ENCODE peak calls at places on chromosomes 11 and 22, in four cellular contexts. One of them, this sample, is unnamed.

GRCh38 chr11:127656266-127656879 is 655.8 kb upstream of the KIRREL3 start:
- DNase-seq in NB4: no peak
- DNase-seq in fibroblast of mammary gland: no peak
- DNase-seq in brain microvascular endothelial cell: no peak
- DNase-seq in this sample: no peak

GRCh38 chr11:35148163-35148562 is 9.2 kb downstream of the CD44 start:
- DNase-seq in brain microvascular endothelial cell: no peak
- DNase-seq in fibroblast of mammary gland: no peak
- DNase-seq in NB4: no peak
- DNase-seq in this sample: no peak

GRCh38 chr11:62505112-62505783 is 41.4 kb downstream of the AHNAK start:
- DNase-seq in fibroblast of mammary gland: no peak
- DNase-seq in brain microvascular endothelial cell: peak; percentile 16
- DNase-seq in NB4: peak; percentile 31
- DNase-seq in this sample: no peak

GRCh38 chr22:48104786-48105185 is 1342.3 kb downstream of the TBC1D22A start:
- DNase-seq in brain microvascular endothelial cell: no peak
- DNase-seq in NB4: no peak
- DNase-seq in fibroblast of mammary gland: no peak
- DNase-seq in this sample: no peak

GRCh38 chr22:19178065-19178658 is 374 bp downstream of the SLC25A1 start:
- DNase-seq in fibroblast of mammary gland: peak; percentile 11
- DNase-seq in brain microvascular endothelial cell: no peak
- DNase-seq in NB4: peak; percentile 66
- DNase-seq in this sample: no peak

GRCh38 chr11:62005231-62005661 is 37.8 kb upstream of the FTH1 start:
- DNase-seq in brain microvascular endothelial cell: no peak
- DNase-seq in fibroblast of mammary gland: no peak
- DNase-seq in NB4: no peak
- DNase-seq in this sample: peak; percentile 26

GRCh38 chr11:116232364-116232801 is 540.4 kb downstream of the BUD13 start:
- DNase-seq in fibroblast of mammary gland: no peak
- DNase-seq in NB4: no peak
- DNase-seq in brain microvascular endothelial cell: no peak
- DNase-seq in this sample: no peak

GRCh38 chr11:8363924-8364323 is 100.2 kb upstream of the LMO1 start:
- DNase-seq in brain microvascular endothelial cell: no peak
- DNase-seq in fibroblast of mammary gland: peak; percentile 67
- DNase-seq in NB4: peak; percentile 14
- DNase-seq in this sample: peak; percentile 24

GRCh38 chr11:126754850-126755426 is 245.6 kb downstream of the KIRREL3 start:
- DNase-seq in fibroblast of mammary gland: no peak
- DNase-seq in NB4: no peak
- DNase-seq in brain microvascular endothelial cell: no peak
- DNase-seq in this sample: no peak

GRCh38 chr11:38791346-38791961 is 2193.4 kb upstream of the RAG2 start:
- DNase-seq in brain microvascular endothelial cell: peak; percentile 66
- DNase-seq in NB4: peak; percentile 71
- DNase-seq in fibroblast of mammary gland: peak; percentile 55
- DNase-seq in this sample: no peak

GRCh38 chr11:13674799-13675509 is 6.5 kb downstream of the FAR1 start:
- DNase-seq in NB4: peak; percentile 88
- DNase-seq in fibroblast of mammary gland: peak; percentile 34
- DNase-seq in brain microvascular endothelial cell: no peak
- DNase-seq in this sample: no peak
- H3K4me3 ChIP-seq in NB4: peak overlapping the region; percentile 30
- H3K4me3 ChIP-seq in fibroblast of mammary gland: no peak overlapping the region
- H3K4me3 ChIP-seq in brain microvascular endothelial cell: no peak overlapping the region
- H3K4me3 ChIP-seq in this sample: no peak overlapping the region

DNA sequence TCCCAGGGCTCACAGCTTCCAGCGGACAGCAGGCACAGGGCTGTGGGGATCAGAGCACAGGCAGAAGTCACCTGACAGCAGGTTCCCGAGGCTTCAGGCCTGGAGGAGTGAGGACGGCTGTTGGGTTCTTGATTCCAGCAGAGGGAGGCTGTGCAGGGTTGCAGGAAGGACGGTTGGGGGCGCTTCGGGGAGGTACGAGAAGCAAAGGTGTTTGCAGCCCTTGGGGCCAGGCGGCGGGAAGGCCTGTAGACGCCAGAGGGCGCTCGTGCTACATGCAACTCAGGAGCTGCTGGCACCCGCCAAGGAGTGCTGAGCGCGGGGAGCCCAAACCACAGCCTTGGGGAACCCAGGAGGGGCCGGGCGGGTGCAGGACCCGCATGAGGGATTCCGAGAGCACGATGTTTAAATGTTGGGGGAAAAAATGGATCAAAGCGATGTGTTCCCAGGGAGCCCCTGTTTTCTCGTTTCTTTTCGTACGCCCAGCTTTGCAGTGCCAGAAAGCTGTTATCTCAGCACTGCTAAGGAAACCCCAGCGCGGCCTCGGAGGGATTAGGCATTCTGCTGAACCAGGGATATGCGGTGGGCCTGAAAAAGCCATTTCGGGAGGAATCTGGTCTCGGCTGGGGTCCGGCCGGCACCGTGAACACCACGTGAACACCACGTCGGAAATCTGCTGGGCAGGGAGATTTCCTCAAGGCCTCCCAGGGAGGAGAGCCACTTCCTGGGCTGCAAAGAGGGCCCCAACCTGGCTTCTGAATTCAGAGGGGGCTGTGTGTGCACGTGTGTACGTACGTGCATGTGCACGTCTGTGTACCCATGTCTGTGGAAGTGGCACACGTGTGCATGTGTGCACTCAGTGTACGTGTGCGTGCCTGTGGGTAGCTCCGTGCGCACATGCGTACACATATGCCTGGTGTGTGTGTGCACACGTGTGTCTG is 88.2 kb downstream of the KCNQ1 start:
- DNase-seq in fibroblast of mammary gland: peak; percentile 81
- DNase-seq in brain microvascular endothelial cell: peak; percentile 84
- DNase-seq in NB4: peak; percentile 94
- DNase-seq in this sample: peak; percentile 89
- TF ChIP-seq CTCF in fibroblast of mammary gland: peak; percentile 92
- TF ChIP-seq CTCF in brain microvascular endothelial cell: peak; percentile 100
- TF ChIP-seq CTCF in NB4: peak; percentile 95
- TF ChIP-seq CTCF in this sample: peak; percentile 97

GRCh38 chr11:41536001-41536568 is 76.6 kb upstream of the LRRC4C start:
- DNase-seq in fibroblast of mammary gland: no peak
- DNase-seq in NB4: no peak
- DNase-seq in brain microvascular endothelial cell: no peak
- DNase-seq in this sample: no peak

GRCh38 chr11:41532413-41532812 is 73.0 kb upstream of the LRRC4C start:
- DNase-seq in fibroblast of mammary gland: no peak
- DNase-seq in brain microvascular endothelial cell: no peak
- DNase-seq in NB4: no peak
- DNase-seq in this sample: no peak

GRCh38 chr11:41534861-41535260 is 75.4 kb upstream of the LRRC4C start:
- DNase-seq in fibroblast of mammary gland: no peak
- DNase-seq in NB4: no peak
- DNase-seq in brain microvascular endothelial cell: no peak
- DNase-seq in this sample: no peak

DNA sequence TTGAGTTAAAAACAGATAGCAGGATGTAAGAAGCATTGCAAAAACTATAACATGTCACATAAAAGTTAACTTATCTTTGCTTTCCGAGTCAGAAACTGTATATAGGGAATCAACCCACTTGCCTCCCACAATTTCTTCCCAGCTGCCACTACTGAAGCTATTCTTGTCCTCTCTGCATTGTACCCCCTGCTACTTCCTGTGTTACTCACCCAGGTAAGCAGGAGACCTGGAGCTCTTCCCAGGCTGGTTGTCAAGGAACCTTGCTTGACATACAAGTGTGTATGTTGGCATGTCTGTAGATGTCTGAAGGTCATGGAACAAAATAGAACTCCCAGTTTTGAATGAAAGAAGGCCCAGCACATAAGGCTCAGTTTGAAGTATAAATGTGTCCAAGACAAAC is 74.3 kb upstream of the LRRC4C start:
- DNase-seq in fibroblast of mammary gland: no peak
- DNase-seq in NB4: no peak
- DNase-seq in brain microvascular endothelial cell: no peak
- DNase-seq in this sample: no peak
- H3K4me3 ChIP-seq in fibroblast of mammary gland: no peak overlapping the region
- H3K4me3 ChIP-seq in NB4: no peak overlapping the region
- H3K4me3 ChIP-seq in brain microvascular endothelial cell: no peak overlapping the region
- H3K4me3 ChIP-seq in this sample: no peak overlapping the region

DNA sequence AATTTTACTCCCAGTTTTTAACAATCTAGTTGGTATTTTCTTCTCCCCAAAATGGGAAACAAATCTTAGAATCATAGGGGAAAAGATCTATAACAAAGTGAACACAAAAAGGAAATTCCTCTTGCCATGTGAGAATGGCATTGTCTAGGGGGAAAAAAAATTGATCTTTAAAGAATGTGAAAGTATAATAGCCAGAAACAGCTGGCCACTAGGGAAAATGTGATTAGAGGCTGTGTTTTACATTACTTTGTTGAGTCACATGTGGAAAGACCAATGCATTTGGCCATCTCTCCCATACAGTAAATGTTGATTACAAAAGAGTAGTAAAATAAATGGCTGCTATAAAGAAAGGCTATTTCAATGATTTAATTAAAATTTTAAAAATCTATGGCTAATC is 30.7 kb downstream of the CHEK2 start:
- DNase-seq in brain microvascular endothelial cell: peak; percentile 24
- DNase-seq in fibroblast of mammary gland: peak; percentile 60
- DNase-seq in NB4: no peak
- DNase-seq in this sample: no peak
- TF ChIP-seq CTCF in brain microvascular endothelial cell: no peak
- TF ChIP-seq CTCF in fibroblast of mammary gland: no peak
- TF ChIP-seq CTCF in NB4: no peak
- TF ChIP-seq CTCF in this sample: no peak

GRCh38 chr22:35303029-35303624 is 3.4 kb downstream of the TOM1 start:
- DNase-seq in fibroblast of mammary gland: no peak
- DNase-seq in NB4: no peak
- DNase-seq in brain microvascular endothelial cell: peak; percentile 42
- DNase-seq in this sample: no peak

GRCh38 chr22:35305525-35306070 is 5.9 kb downstream of the TOM1 start:
- DNase-seq in NB4: no peak
- DNase-seq in brain microvascular endothelial cell: no peak
- DNase-seq in fibroblast of mammary gland: no peak
- DNase-seq in this sample: no peak

GRCh38 chr22:35299717-35300497 is at the start of gene TOM1:
- DNase-seq in fibroblast of mammary gland: peak; percentile 99
- DNase-seq in NB4: peak; percentile 98
- DNase-seq in brain microvascular endothelial cell: peak; percentile 99
- DNase-seq in this sample: peak; percentile 92

GRCh38 chr22:35299217-35299716 is 427 bp upstream of the TOM1 start:
- DNase-seq in brain microvascular endothelial cell: no peak
- DNase-seq in fibroblast of mammary gland: peak; percentile 28
- DNase-seq in NB4: no peak
- DNase-seq in this sample: no peak

DNA sequence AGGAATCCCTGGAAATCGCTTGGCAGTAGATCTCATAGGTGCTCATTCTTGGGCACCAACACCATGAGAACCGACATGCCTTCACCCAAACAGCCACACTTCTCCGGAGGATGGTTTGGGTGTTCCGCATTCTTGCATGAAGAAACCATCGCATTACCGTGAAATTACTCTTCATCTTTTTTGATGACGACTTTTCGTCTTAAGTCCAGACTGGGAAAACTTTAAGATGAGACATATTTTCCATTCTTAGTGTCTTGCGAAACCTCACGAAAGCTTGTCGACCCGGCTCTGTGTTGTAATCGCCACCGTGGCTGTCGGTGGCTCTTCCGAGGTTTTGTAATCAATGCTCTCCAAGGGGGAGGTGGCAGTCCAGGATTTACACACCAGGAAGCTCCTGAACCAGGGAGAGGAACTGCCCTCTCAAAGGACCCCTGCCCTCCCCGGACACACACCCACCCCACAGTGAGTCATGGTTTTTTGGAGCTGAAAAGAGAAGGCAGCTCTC is 1.7 kb downstream of the TOM1 start:
- DNase-seq in brain microvascular endothelial cell: peak; percentile 91
- DNase-seq in NB4: peak; percentile 96
- DNase-seq in fibroblast of mammary gland: peak; percentile 99
- DNase-seq in this sample: no peak
- H3K4me3 ChIP-seq in brain microvascular endothelial cell: peak overlapping the region; percentile 26
- H3K4me3 ChIP-seq in NB4: peak overlapping the region; percentile 70
- H3K4me3 ChIP-seq in fibroblast of mammary gland: peak overlapping the region; percentile 84
- H3K4me3 ChIP-seq in this sample: peak overlapping the region; percentile 85

GRCh38 chr11:75775056-75775455 is 6.5 kb downstream of the DGAT2 start:
- DNase-seq in brain microvascular endothelial cell: no peak
- DNase-seq in fibroblast of mammary gland: no peak
- DNase-seq in NB4: no peak
- DNase-seq in this sample: no peak
- TF ChIP-seq CTCF in brain microvascular endothelial cell: no peak
- TF ChIP-seq CTCF in fibroblast of mammary gland: no peak
- TF ChIP-seq CTCF in NB4: no peak
- TF ChIP-seq CTCF in this sample: no peak

GRCh38 chr11:109853156-109853776 is 239.9 kb upstream of the ZC3H12C start:
- DNase-seq in fibroblast of mammary gland: peak; percentile 87
- DNase-seq in brain microvascular endothelial cell: peak; percentile 79
- DNase-seq in NB4: peak; percentile 66
- DNase-seq in this sample: no peak

GRCh38 chr11:109851780-109852390 is 241.3 kb upstream of the ZC3H12C start:
- DNase-seq in fibroblast of mammary gland: peak; percentile 36
- DNase-seq in brain microvascular endothelial cell: no peak
- DNase-seq in NB4: no peak
- DNase-seq in this sample: no peak

GRCh38 chr11:109857637-109858036 is 235.6 kb upstream of the ZC3H12C start:
- DNase-seq in fibroblast of mammary gland: no peak
- DNase-seq in NB4: no peak
- DNase-seq in brain microvascular endothelial cell: no peak
- DNase-seq in this sample: no peak

GRCh38 chr11:109856958-109857357 is 236.2 kb upstream of the ZC3H12C start:
- DNase-seq in NB4: no peak
- DNase-seq in brain microvascular endothelial cell: peak; percentile 7
- DNase-seq in fibroblast of mammary gland: peak; percentile 26
- DNase-seq in this sample: no peak

DNA sequence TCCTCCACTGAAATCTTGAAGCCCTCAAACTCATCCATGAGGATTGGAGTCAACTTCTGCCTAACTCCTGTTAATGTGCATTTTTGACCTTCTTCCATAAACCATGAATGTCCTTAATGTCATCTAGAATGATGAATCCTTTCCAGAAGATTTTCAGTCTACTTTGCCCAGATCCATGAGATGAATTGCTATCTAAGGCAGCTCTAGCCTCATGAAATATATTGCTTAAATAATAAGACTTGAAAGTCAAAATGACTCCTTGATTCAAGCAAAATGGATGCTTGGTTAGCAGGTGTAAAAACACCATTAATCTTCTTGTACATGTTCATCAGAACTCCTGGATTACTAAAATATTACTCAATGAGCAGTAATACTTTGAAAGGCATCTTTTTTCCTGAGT is 238.5 kb upstream of the ZC3H12C start:
- DNase-seq in NB4: no peak
- DNase-seq in brain microvascular endothelial cell: no peak
- DNase-seq in fibroblast of mammary gland: no peak
- DNase-seq in this sample: no peak
- H3K4me3 ChIP-seq in NB4: no peak overlapping the region
- H3K4me3 ChIP-seq in brain microvascular endothelial cell: no peak overlapping the region
- H3K4me3 ChIP-seq in fibroblast of mammary gland: no peak overlapping the region
- H3K4me3 ChIP-seq in this sample: no peak overlapping the region